ENCODE peak calls at places on chromosome 20, in four cellular contexts. D is glutamatergic neuron, K is RWPE1, Q is lower lobe of right lung. S is an unnamed sample.

GRCh38 chr20:3689978-3690377 is 8.2 kb upstream of the ADAM33 start:
- DNase-seq in D (no peak), K (no peak), Q (no peak), S (no peak)

GRCh38 chr20:61251529-61252393 is at the start of gene CDH4:
- DNase-seq in D (peak), K (peak), Q (no peak), S (peak)

GRCh38 chr20:16528078-16528477 is 45.2 kb downstream of the KIF16B start:
- DNase-seq in D (no peak), K (peak), Q (no peak), S (no peak)

GRCh38 chr20:44646023-44646640 is 5.4 kb downstream of the ADA start:
- DNase-seq in D (no peak), K (no peak), Q (no peak), S (no peak)

GRCh38 chr20:12928358-12928754 is 80.4 kb upstream of the SPTLC3 start:
- DNase-seq in D (no peak), K (no peak), Q (no peak), S (no peak)

GRCh38 chr20:5316188-5317158 is at the start of gene PROKR2:
- DNase-seq in D (peak), K (no peak), Q (peak), S (peak)

GRCh38 chr20:33789109-33789857 is 21.9 kb upstream of the CHMP4B start:
- DNase-seq in D (no peak), K (peak), Q (peak), S (no peak)

GRCh38 chr20:8901237-8902025 is 167.5 kb upstream of the PLCB4 start:
- DNase-seq in D (no peak), K (no peak), Q (no peak), S (no peak)

GRCh38 chr20:12113468-12114371 is 196.0 kb downstream of the BTBD3 start:
- DNase-seq in D (no peak), K (no peak), Q (no peak), S (no peak)

GRCh38 chr20:9147553-9148024 is 78.7 kb downstream of the PLCB4 start:
- DNase-seq in D (no peak), K (no peak), Q (no peak), S (no peak)

GRCh38 chr20:31712112-31712553 is 10.5 kb downstream of the BCL2L1 start:
- DNase-seq in D (no peak), K (no peak), Q (no peak), S (no peak)

GRCh38 chr20:21235713-21236445 is 67.3 kb upstream of the XRN2 start:
- DNase-seq in D (peak), K (peak), Q (peak), S (peak)

GRCh38 chr20:3640259-3640658 is 22.9 kb downstream of the GFRA4 start:
- DNase-seq in D (no peak), K (no peak), Q (no peak), S (no peak)

GRCh38 chr20:41249371-41249770 is 68.2 kb downstream of the ZHX3 start:
- DNase-seq in D (no peak), K (peak), Q (no peak), S (peak)

GRCh38 chr20:20102163-20102562 is 49.8 kb downstream of the CFAP61 start:
- DNase-seq in D (no peak), K (no peak), Q (no peak), S (no peak)

DNA sequence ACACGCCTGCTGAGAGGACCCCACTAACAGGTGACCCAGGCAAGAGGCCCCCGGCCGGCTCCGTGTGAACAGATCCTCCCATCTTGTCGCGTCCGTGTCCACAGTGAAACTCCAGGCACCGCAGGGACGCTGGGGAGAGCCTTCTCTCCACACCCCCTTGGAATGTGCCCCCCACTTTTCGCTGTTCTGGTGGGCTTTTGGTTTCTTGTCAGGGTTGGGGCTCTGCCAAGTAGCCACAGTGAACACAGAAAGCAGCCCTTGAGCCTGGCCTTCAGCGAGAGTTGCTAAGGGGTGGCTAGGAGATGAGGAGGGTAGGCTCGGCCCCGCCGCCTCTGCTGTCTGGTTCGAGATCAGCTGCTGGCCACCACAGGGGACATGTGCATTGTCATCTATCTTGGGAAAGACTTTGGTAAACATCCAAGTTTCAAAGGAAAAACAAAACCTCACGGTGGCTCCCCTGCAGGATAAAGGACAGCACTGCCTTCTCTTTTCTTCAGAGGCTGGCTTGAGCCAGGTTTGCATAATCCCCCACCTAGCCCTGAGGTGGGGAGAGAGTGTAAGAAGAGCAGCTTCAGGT is 22.7 kb downstream of the SYNDIG1 start:
- DNase-seq in D (no peak), K (no peak), Q (no peak), S (no peak)
- TF ChIP-seq CTCF in D (no peak), K (no peak), Q (no peak), S (no peak)

DNA sequence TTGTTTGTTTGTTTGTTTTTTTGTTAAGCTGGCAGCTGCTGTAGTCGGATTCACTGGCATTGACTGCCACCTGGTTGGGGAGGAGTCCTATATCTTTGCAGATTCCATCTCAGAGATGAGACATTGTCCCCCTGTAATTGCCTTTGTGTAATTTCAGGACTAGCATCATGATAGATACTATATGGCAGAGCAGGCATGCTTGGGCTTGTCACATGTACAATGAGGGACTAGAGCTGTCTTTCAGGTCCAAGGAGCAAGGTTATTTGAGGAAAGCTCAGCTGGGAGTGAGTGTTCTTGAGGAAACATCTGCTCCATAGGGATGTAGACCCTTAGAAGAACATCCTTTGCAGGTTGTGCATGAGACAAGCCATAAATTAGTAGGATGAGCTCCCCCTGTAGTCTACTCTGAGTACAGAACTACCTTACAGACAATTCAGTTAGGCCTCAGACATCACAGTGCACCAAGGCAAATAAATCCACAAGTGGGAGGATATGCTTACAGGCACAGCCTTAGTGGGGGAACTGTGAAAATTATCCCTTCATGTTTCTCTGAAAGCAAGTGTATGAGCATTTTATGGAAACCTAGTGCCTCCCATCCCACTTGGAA is 62.1 kb downstream of the BMP2 start:
- DNase-seq in D (no peak), K (no peak), Q (no peak), S (no peak)
- TF ChIP-seq CTCF in D (no peak), K (no peak), Q (no peak), S (no peak)

GRCh38 chr20:60050193-60050960 is 92.2 kb downstream of the CDH26 start:
- DNase-seq in D (no peak), K (peak), Q (no peak), S (no peak)
- TF ChIP-seq CTCF in D (no peak), K (no peak), Q (peak), S (no peak)

GRCh38 chr20:51541189-51542032 is 1.1 kb downstream of the NFATC2 start:
- DNase-seq in D (peak), K (no peak), Q (peak), S (peak)

GRCh38 chr20:51545515-51545914 is 3.0 kb upstream of the NFATC2 start:
- DNase-seq in D (no peak), K (no peak), Q (no peak), S (no peak)

GRCh38 chr20:51542894-51543788 is 622 bp upstream of the NFATC2 start:
- DNase-seq in D (no peak), K (no peak), Q (no peak), S (no peak)

GRCh38 chr20:51540585-51540984 is 1.9 kb downstream of the NFATC2 start:
- DNase-seq in D (no peak), K (no peak), Q (no peak), S (no peak)

DNA sequence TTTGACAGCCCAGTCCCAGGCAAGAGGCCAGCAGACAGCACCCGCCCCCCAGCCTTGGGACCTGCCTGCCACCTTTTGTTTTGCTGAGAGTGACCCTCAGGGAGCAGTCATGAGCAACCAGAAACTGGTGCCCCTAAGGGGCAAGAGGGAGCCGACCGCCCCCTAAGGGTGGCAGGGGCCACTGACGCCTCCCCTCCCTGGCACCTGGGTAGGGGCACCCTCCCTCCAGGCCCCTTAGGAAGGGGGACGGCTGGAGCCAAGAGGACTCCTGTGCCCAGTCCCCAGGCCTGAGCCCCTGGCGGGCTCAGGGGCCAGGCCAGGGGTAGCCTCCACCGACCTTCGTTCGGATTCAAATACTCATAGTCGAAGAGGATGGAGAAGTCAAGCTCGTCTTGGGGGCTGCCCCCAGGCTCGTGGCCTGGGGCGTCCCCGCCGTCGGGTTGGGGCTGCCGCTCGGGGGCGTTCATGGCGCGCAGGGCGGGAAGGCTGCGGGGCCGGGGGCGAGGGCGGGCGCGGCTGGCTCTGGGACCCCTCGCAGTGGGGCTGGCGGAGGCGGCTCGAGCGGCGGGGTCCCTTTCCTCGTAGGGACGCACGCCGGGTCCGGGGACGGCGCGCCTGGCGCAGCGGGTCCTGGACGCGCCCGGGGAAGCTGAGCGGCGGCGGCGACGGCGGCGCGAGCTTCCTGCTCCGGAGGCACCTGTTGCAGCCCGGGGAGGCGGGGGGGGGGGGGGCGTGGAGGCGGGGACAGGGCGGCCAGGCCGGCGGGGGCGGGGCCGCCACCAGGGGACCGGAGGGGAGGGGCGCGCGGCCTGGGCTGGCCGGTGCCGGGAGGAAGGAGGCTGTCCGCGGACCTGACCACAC is at the start of gene NFATC2:
- DNase-seq in D (peak), K (peak), Q (peak), S (peak)
- TF ChIP-seq CTCF in D (no peak), K (no peak), Q (peak), S (no peak)

GRCh38 chr20:46438156-46438750 is 31.8 kb upstream of the ELMO2 start:
- DNase-seq in D (no peak), K (peak), Q (no peak), S (no peak)
- TF ChIP-seq CTCF in D (no peak), K (no peak), Q (peak), S (peak)

DNA sequence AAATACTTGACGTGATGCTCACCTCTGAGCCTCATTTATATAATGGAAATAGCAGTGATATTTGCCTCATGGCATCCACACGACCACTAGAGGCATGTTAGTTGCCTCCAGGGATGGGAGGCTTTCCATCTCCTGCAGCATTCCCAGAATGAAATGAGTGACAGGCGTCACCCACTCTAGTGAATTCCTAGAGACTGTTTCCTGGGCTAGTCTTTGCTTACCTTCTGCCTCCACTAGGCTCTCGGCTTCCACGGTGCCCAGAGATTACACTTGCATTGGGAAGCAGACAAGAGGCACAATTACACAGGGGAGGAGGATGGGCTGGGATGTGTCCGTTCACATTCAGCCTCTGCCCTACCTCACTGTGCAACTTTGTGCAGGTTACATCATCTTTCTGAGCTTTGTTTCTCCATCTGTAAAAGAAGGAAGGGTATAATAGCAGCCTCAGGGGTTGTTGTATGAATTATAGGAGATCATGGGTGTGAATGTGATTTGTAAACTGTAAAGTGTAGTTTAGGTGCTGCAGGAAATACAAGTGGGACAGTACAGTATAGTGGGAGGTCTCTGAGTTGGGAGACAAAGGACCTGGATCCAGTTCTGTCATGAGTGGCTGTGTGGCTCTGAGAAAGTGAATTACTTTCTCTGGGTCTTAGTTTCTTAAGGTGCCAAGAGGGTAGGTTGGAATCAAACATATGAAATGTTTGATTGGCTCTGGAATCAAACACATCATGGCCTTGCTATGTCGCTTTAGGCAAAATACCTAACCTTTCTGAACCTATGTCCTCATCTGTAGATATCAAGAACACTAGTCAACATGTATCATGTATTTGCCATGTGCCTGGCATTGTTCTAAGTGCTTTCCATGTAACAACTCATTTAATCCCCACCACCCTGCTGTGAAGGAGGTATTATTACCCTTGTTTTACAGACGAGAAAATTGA is 3.6 kb upstream of the VSTM2L start:
- DNase-seq in D (no peak), K (no peak), Q (no peak), S (no peak)
- TF ChIP-seq CTCF in D (no peak), K (no peak), Q (no peak), S (no peak)

S was measured in nephron progenitor cell.